ENCODE peak calls at places on chromosomes 4 and X, in ten cellular contexts. K is uterus, C is transverse colon, D is right cardiac atrium, B is cardiac muscle cell, A is ovary, E is OCI-LY7, M is A549, X is heart right ventricle, Q is lung. F is an unnamed sample.

GRCh38 chr4:80213117-80213815 is 16.0 kb downstream of the PRDM8 start:
- DNase-seq in E (no peak), D (peak; percentile 14), M (no peak), B (no peak), C (no peak), A (no peak), X (no peak), Q (no peak), K (no peak), F (no peak)

GRCh38 chrX:131366387-131366786 is 77.3 kb upstream of the IGSF1 start:
- DNase-seq in M (peak; percentile 1), Q (no peak), B (peak; percentile 33), C (no peak), A (no peak), D (no peak), E (no peak), K (no peak), X (no peak), F (no peak)

GRCh38 chr4:165383757-165384156 is 4.9 kb downstream of the CPE start:
- DNase-seq in D (no peak), K (no peak), A (no peak), X (no peak), E (no peak), Q (no peak), M (no peak), C (no peak), B (no peak), F (no peak)

GRCh38 chr4:95528388-95528787 is 20.4 kb downstream of the UNC5C start:
- DNase-seq in C (no peak), B (peak; percentile 69), X (no peak), E (no peak), A (no peak), Q (no peak), M (no peak), D (no peak), K (no peak), F (no peak)

GRCh38 chr4:176753049-176753448 is 39.7 kb downstream of the VEGFC start:
- DNase-seq in C (no peak), E (no peak), B (peak; percentile 7), K (no peak), D (no peak), Q (no peak), A (no peak), X (no peak), M (no peak), F (no peak)

GRCh38 chr4:168633071-168633470 is 136.2 kb downstream of the PALLD start:
- DNase-seq in B (no peak), E (no peak), C (no peak), Q (no peak), K (no peak), X (no peak), A (no peak), M (peak; percentile 36), D (no peak), F (no peak)

GRCh38 chr4:173490817-173491518 is 39.1 kb downstream of the HAND2 start:
- DNase-seq in A (no peak), X (no peak), E (no peak), D (no peak), M (no peak), K (no peak), Q (no peak), C (no peak), B (no peak), F (no peak)

GRCh38 chrX:9961750-9962149 is 5.4 kb upstream of the CLDN34 start:
- DNase-seq in D (no peak), C (no peak), B (no peak), Q (no peak), A (no peak), X (no peak), M (no peak), K (no peak), E (no peak), F (no peak)

GRCh38 chrX:103464071-103464773 is 55.1 kb downstream of the RAB40A start:
- DNase-seq in A (peak; percentile 31), X (peak; percentile 4), K (no peak), C (peak; percentile 10), D (peak; percentile 16), Q (no peak), B (peak; percentile 55), E (peak; percentile 31), M (peak; percentile 49), F (no peak)

GRCh38 chr4:84497220-84497834 is 1.8 kb downstream of the NKX6-1 start:
- DNase-seq in K (no peak), A (no peak), C (no peak), X (no peak), M (no peak), D (peak; percentile 59), Q (no peak), B (no peak), E (no peak), F (no peak)

GRCh38 chrX:72003811-72004750 is 93.4 kb downstream of the NHSL2 start:
- DNase-seq in E (no peak), B (peak; percentile 59), X (peak; percentile 48), K (peak; percentile 51), C (no peak), A (peak; percentile 39), Q (no peak), D (peak; percentile 73), M (no peak), F (no peak)

DNA sequence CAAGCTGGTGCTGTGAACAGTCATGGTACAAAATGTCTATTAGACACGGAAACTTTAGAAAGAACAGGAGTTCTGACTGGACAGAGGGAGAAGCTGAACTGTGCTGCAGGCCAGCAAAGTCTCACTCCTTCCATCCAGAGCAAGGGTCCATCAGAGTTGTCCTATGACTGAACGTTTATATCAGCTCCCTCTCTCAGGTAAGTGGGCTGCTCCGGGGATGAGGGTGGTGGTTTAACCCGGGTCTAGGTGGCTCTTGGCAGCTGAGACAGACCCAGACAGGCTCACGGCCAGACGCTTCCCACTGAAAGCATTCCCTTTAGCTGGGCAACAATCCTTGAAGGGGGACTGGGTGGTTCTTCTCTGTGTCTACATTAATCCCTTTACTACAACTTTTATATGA is 385.0 kb upstream of the SMIM31 start:
- DNase-seq in E (no peak), C (no peak), X (no peak), K (no peak), D (peak; percentile 10), A (no peak), M (no peak), B (no peak), Q (no peak), F (no peak)
- H3K4me1 ChIP-seq in E (no peaks in the 10 kb centered on the region), C (no peaks in the 10 kb centered on the region), X (no peaks in the 10 kb centered on the region), K (no peaks in the 10 kb centered on the region), D (no peaks in the 10 kb centered on the region), A (no peaks in the 10 kb centered on the region), M (no peaks in the 10 kb centered on the region), B (no peaks in the 10 kb centered on the region), Q (no peaks in the 10 kb centered on the region), F (no peaks in the 10 kb centered on the region)

DNA sequence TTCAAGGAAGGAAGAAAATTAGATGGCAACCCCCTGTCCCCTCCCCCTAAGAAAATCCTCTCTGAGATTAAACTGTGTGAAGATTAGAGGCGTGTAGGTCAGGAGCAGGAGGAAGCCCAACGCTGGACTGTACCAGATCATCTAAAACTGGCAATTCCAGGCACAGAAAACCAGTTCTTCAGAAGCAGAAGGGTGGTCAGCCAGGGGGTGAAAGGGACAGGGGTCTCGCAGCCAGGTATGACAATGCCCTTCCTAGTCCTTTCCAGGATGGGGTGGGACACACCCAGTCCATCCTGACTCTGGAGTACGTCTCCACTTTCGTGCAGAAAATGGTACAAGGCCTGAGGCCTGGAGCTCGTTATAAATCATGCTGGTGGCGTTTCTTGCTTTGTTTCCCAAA is 3.3 kb upstream of the RHOH start:
- DNase-seq in M (no peak), C (no peak), K (no peak), E (no peak), X (no peak), A (no peak), B (no peak), D (no peak), Q (no peak), F (no peak)
- H3K4me1 ChIP-seq in M (peaks cover 51% of the 10 kb centered on the region), C (peaks cover 15% of the 10 kb centered on the region), K (no peaks in the 10 kb centered on the region), E (peaks cover 71% of the 10 kb centered on the region), X (no peaks in the 10 kb centered on the region), A (peaks cover 2% of the 10 kb centered on the region), B (peaks cover 6% of the 10 kb centered on the region), D (no peaks in the 10 kb centered on the region), Q (no peaks in the 10 kb centered on the region), F (no peaks in the 10 kb centered on the region)

GRCh38 chr4:2804449-2804972 is 11.6 kb downstream of the SH3BP2 start:
- DNase-seq in D (peak; percentile 52), E (no peak), X (no peak), M (no peak), A (no peak), Q (no peak), K (no peak), B (no peak), C (no peak), F (no peak)

GRCh38 chr4:2806392-2807355 is 13.8 kb downstream of the SH3BP2 start:
- DNase-seq in C (peak; percentile 80), E (no peak), M (no peak), A (peak; percentile 79), K (peak; percentile 49), D (peak; percentile 93), X (peak; percentile 77), B (no peak), Q (peak; percentile 76), F (no peak)

GRCh38 chr4:2805712-2806391 is 13.0 kb downstream of the SH3BP2 start:
- DNase-seq in A (no peak), M (no peak), K (no peak), Q (peak; percentile 84), X (peak; percentile 71), C (peak; percentile 92), E (no peak), B (no peak), D (peak; percentile 94), F (no peak)

GRCh38 chr4:2803624-2804448 is 11.0 kb downstream of the SH3BP2 start:
- DNase-seq in D (peak; percentile 70), K (no peak), M (no peak), A (no peak), C (peak; percentile 67), E (no peak), B (no peak), Q (no peak), X (no peak), F (no peak)

DNA sequence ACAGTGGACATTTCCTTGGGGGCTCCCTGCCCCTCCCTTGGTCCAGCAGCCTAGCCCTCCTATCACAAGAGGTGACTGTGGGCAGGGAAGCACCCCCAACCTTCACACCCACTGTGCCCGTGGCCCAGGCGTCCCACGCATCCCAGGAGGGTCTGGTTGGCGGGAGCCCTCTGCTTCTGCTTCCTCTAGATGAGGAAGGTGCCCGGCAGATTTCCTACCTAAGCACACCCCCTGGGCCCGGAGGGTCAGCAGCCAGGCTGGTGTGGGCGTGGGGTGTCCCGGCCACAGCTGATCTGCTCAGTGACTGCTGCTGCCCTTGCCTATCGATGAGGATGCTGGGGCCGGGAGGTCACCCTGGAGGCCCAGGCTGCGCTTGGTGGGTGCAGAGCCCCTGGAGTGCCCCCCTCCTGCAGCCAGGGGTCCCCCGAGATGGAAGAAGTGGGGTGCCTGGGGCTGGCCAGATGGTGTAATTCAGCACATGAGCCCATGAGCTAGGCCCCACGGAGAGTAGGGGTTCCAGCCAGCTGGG is 12.2 kb downstream of the SH3BP2 start:
- DNase-seq in K (no peak), C (no peak), X (no peak), D (peak; percentile 51), B (no peak), Q (no peak), A (no peak), E (no peak), M (no peak), F (no peak)
- H3K4me1 ChIP-seq in K (no peaks in the 10 kb centered on the region), C (peaks cover 64% of the 10 kb centered on the region), X (peaks cover 95% of the 10 kb centered on the region), D (peaks cover 29% of the 10 kb centered on the region), B (peaks cover 19% of the 10 kb centered on the region), Q (peaks cover 27% of the 10 kb centered on the region), A (peaks cover 27% of the 10 kb centered on the region), E (peaks cover 16% of the 10 kb centered on the region), M (peaks cover 15% of the 10 kb centered on the region), F (peaks cover 33% of the 10 kb centered on the region)

GRCh38 chr4:7198440-7199128 is 6.2 kb downstream of the SORCS2 start:
- DNase-seq in M (no peak), Q (no peak), A (no peak), D (peak; percentile 40), X (no peak), E (no peak), C (no peak), K (peak; percentile 14), B (no peak), F (no peak)
- H3K4me1 ChIP-seq in M (peaks cover 13% of the 10 kb centered on the region), Q (no peaks in the 10 kb centered on the region), A (peaks cover 13% of the 10 kb centered on the region), D (peaks cover 2% of the 10 kb centered on the region), X (peaks cover 15% of the 10 kb centered on the region), E (no peaks in the 10 kb centered on the region), C (no peaks in the 10 kb centered on the region), K (peaks cover 3% of the 10 kb centered on the region), B (peaks cover 12% of the 10 kb centered on the region), F (peaks cover 19% of the 10 kb centered on the region)

F was measured in thoracic aorta.